ENCODE peak calls at places on chromosome 7, in ten cellular contexts. One of them, this sample, is unnamed.

GRCh38 chr7:86950360-86950759 is 109.1 kb downstream of the ELAPOR2 start:
- DNase-seq in omental fat pad: no peak
- DNase-seq in astrocyte: no peak
- DNase-seq in uterus: no peak
- DNase-seq in GM12878: no peak
- DNase-seq in GM13977: no peak
- DNase-seq in neural progenitor cell: no peak
- DNase-seq in choroid plexus epithelial cell: no peak
- DNase-seq in CD4-positive, alpha-beta T cell: no peak
- DNase-seq in endodermal cell: no peak
- DNase-seq in this sample: no peak

GRCh38 chr7:34084651-34085050 is 179.3 kb downstream of the BMPER start:
- DNase-seq in endodermal cell: no peak
- DNase-seq in astrocyte: no peak
- DNase-seq in GM13977: no peak
- DNase-seq in neural progenitor cell: no peak
- DNase-seq in CD4-positive, alpha-beta T cell: no peak
- DNase-seq in uterus: no peak
- DNase-seq in omental fat pad: no peak
- DNase-seq in GM12878: no peak
- DNase-seq in choroid plexus epithelial cell: no peak
- DNase-seq in this sample: no peak

GRCh38 chr7:16708980-16709379 is 44.6 kb upstream of the TSPAN13 start:
- DNase-seq in uterus: no peak
- DNase-seq in CD4-positive, alpha-beta T cell: no peak
- DNase-seq in neural progenitor cell: no peak
- DNase-seq in astrocyte: peak; percentile 99
- DNase-seq in endodermal cell: peak; percentile 54
- DNase-seq in choroid plexus epithelial cell: peak; percentile 96
- DNase-seq in omental fat pad: no peak
- DNase-seq in GM12878: no peak
- DNase-seq in GM13977: no peak
- DNase-seq in this sample: peak; percentile 98

GRCh38 chr7:124085168-124085567 is 52.3 kb upstream of the TMEM229A start:
- DNase-seq in choroid plexus epithelial cell: no peak
- DNase-seq in uterus: no peak
- DNase-seq in CD4-positive, alpha-beta T cell: no peak
- DNase-seq in astrocyte: no peak
- DNase-seq in GM12878: no peak
- DNase-seq in GM13977: no peak
- DNase-seq in endodermal cell: no peak
- DNase-seq in neural progenitor cell: no peak
- DNase-seq in omental fat pad: no peak
- DNase-seq in this sample: no peak

GRCh38 chr7:44595934-44596635 is 10.3 kb upstream of the OGDH start:
- DNase-seq in astrocyte: no peak
- DNase-seq in neural progenitor cell: no peak
- DNase-seq in GM13977: no peak
- DNase-seq in CD4-positive, alpha-beta T cell: no peak
- DNase-seq in choroid plexus epithelial cell: peak; percentile 38
- DNase-seq in omental fat pad: no peak
- DNase-seq in uterus: no peak
- DNase-seq in endodermal cell: no peak
- DNase-seq in GM12878: no peak
- DNase-seq in this sample: no peak

GRCh38 chr7:98562336-98563182 is 54.5 kb upstream of the NPTX2 start:
- DNase-seq in astrocyte: peak; percentile 8
- DNase-seq in choroid plexus epithelial cell: no peak
- DNase-seq in neural progenitor cell: no peak
- DNase-seq in GM12878: no peak
- DNase-seq in GM13977: no peak
- DNase-seq in omental fat pad: no peak
- DNase-seq in CD4-positive, alpha-beta T cell: no peak
- DNase-seq in endodermal cell: no peak
- DNase-seq in uterus: no peak
- DNase-seq in this sample: no peak

GRCh38 chr7:7181519-7182155 is 707 bp upstream of the C1GALT1 start:
- DNase-seq in endodermal cell: peak; percentile 72
- DNase-seq in astrocyte: peak; percentile 39
- DNase-seq in CD4-positive, alpha-beta T cell: peak; percentile 44
- DNase-seq in uterus: peak; percentile 17
- DNase-seq in GM12878: peak; percentile 68
- DNase-seq in neural progenitor cell: peak; percentile 49
- DNase-seq in GM13977: peak; percentile 66
- DNase-seq in choroid plexus epithelial cell: peak; percentile 65
- DNase-seq in omental fat pad: no peak
- DNase-seq in this sample: no peak

GRCh38 chr7:87003872-87004798 is 55.3 kb downstream of the ELAPOR2 start:
- DNase-seq in CD4-positive, alpha-beta T cell: no peak
- DNase-seq in neural progenitor cell: no peak
- DNase-seq in endodermal cell: no peak
- DNase-seq in GM13977: no peak
- DNase-seq in uterus: no peak
- DNase-seq in astrocyte: peak; percentile 2
- DNase-seq in omental fat pad: no peak
- DNase-seq in choroid plexus epithelial cell: no peak
- DNase-seq in GM12878: no peak
- DNase-seq in this sample: no peak

DNA sequence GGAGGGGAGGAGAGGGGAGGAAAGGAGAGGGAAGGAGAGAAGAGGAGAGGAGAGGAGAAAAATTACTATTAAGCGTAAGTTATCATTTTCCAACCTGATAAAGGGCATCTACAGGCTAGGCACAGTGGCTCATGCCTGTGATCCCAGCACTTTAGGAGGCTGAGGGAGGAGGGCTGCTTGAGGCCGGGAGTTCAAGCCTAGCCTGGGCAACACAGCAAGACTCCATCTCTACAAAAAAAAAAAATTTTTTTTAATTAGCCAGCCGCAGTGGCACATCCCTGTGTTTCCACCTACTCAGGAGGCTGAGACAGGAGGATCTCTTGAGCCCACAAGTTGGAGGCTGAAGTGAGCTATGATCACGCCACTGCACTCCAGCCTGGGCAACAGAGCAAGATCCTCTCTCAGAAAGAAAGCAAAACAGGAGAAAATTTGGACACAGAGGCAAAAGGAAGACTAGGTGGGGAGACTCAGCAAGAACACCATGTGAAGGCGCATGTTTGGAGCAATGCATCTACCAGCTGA is 35.2 kb upstream of the GTF2I start:
- DNase-seq in uterus: no peak
- DNase-seq in neural progenitor cell: no peak
- DNase-seq in CD4-positive, alpha-beta T cell: no peak
- DNase-seq in choroid plexus epithelial cell: no peak
- DNase-seq in endodermal cell: no peak
- DNase-seq in GM12878: no peak
- DNase-seq in omental fat pad: no peak
- DNase-seq in GM13977: no peak
- DNase-seq in astrocyte: no peak
- DNase-seq in this sample: no peak
- TF ChIP-seq CTCF in uterus: no peak
- TF ChIP-seq CTCF in neural progenitor cell: no peak
- TF ChIP-seq CTCF in CD4-positive, alpha-beta T cell: no peak
- TF ChIP-seq CTCF in choroid plexus epithelial cell: no peak
- TF ChIP-seq CTCF in endodermal cell: no peak
- TF ChIP-seq CTCF in GM12878: no peak
- TF ChIP-seq CTCF in omental fat pad: no peak
- TF ChIP-seq CTCF in GM13977: no peak
- TF ChIP-seq CTCF in astrocyte: no peak
- TF ChIP-seq CTCF in this sample: no peak

GRCh38 chr7:31997423-31997822 is 72.8 kb downstream of the PDE1C start:
- DNase-seq in choroid plexus epithelial cell: no peak
- DNase-seq in uterus: no peak
- DNase-seq in GM13977: no peak
- DNase-seq in GM12878: no peak
- DNase-seq in CD4-positive, alpha-beta T cell: no peak
- DNase-seq in endodermal cell: no peak
- DNase-seq in omental fat pad: no peak
- DNase-seq in neural progenitor cell: peak; percentile 24
- DNase-seq in astrocyte: no peak
- DNase-seq in this sample: no peak
- TF ChIP-seq CTCF in choroid plexus epithelial cell: no peak
- TF ChIP-seq CTCF in uterus: no peak
- TF ChIP-seq CTCF in GM13977: no peak
- TF ChIP-seq CTCF in GM12878: no peak
- TF ChIP-seq CTCF in CD4-positive, alpha-beta T cell: no peak
- TF ChIP-seq CTCF in endodermal cell: no peak
- TF ChIP-seq CTCF in omental fat pad: no peak
- TF ChIP-seq CTCF in neural progenitor cell: no peak
- TF ChIP-seq CTCF in astrocyte: no peak
- TF ChIP-seq CTCF in this sample: no peak

GRCh38 chr7:99629643-99630042 is 12.9 kb downstream of the ZSCAN25 start:
- DNase-seq in astrocyte: no peak
- DNase-seq in uterus: no peak
- DNase-seq in GM13977: no peak
- DNase-seq in choroid plexus epithelial cell: no peak
- DNase-seq in omental fat pad: no peak
- DNase-seq in GM12878: no peak
- DNase-seq in endodermal cell: no peak
- DNase-seq in CD4-positive, alpha-beta T cell: no peak
- DNase-seq in neural progenitor cell: no peak
- DNase-seq in this sample: no peak

GRCh38 chr7:99626661-99627060 is 9.9 kb downstream of the ZSCAN25 start:
- DNase-seq in neural progenitor cell: no peak
- DNase-seq in GM13977: no peak
- DNase-seq in GM12878: no peak
- DNase-seq in CD4-positive, alpha-beta T cell: no peak
- DNase-seq in astrocyte: no peak
- DNase-seq in choroid plexus epithelial cell: no peak
- DNase-seq in endodermal cell: no peak
- DNase-seq in omental fat pad: no peak
- DNase-seq in uterus: no peak
- DNase-seq in this sample: no peak

GRCh38 chr7:99627513-99627912 is 10.8 kb downstream of the ZSCAN25 start:
- DNase-seq in astrocyte: no peak
- DNase-seq in CD4-positive, alpha-beta T cell: no peak
- DNase-seq in GM13977: no peak
- DNase-seq in GM12878: no peak
- DNase-seq in omental fat pad: no peak
- DNase-seq in choroid plexus epithelial cell: no peak
- DNase-seq in uterus: no peak
- DNase-seq in endodermal cell: no peak
- DNase-seq in neural progenitor cell: no peak
- DNase-seq in this sample: no peak

GRCh38 chr7:99628471-99629465 is 12.0 kb downstream of the ZSCAN25 start:
- DNase-seq in endodermal cell: peak; percentile 55
- DNase-seq in omental fat pad: no peak
- DNase-seq in astrocyte: no peak
- DNase-seq in CD4-positive, alpha-beta T cell: no peak
- DNase-seq in GM13977: no peak
- DNase-seq in choroid plexus epithelial cell: no peak
- DNase-seq in uterus: no peak
- DNase-seq in GM12878: no peak
- DNase-seq in neural progenitor cell: no peak
- DNase-seq in this sample: no peak

DNA sequence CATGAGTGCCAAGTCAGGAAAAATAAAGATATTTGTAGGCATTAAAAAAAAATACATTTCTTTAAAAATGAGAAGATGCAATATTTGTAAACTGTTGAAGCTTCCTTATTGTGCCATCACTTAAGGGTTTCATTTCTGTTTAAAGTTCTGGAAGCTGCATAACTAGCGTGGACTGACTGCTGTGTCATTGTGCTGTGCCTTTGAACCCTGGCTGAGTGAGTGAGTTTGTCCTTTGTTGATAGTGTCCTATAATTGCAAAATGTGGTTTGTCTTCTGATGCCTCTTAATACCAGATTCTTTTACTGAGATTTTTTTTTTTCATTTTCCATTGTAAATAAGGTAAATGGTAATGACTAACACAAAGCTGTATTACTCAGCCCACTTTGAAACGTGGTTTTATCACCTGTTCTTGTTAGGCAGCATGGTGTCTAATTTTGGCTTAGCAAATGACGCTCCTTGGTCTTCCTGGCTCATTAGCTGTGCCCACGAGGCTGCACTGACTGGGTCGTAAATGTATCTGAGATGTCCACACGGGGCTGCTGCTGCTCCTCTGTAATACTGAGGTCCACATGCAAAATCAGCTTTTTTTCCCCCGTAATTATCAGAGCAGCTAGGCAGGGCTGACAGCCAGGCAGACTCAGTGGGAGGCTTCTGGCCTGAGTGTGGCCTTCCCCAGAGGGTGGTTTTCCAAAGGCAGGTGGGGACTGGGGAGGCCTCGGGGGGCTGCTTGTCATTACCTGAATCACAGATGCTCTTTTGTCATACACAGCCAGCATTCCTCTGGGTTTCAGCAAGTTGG is 14.8 kb downstream of the ZSCAN25 start:
- DNase-seq in astrocyte: no peak
- DNase-seq in omental fat pad: no peak
- DNase-seq in endodermal cell: peak; percentile 70
- DNase-seq in GM13977: no peak
- DNase-seq in GM12878: no peak
- DNase-seq in CD4-positive, alpha-beta T cell: no peak
- DNase-seq in neural progenitor cell: peak; percentile 43
- DNase-seq in uterus: no peak
- DNase-seq in choroid plexus epithelial cell: peak; percentile 49
- DNase-seq in this sample: no peak
- TF ChIP-seq CTCF in astrocyte: peak; percentile 29
- TF ChIP-seq CTCF in omental fat pad: no peak
- TF ChIP-seq CTCF in endodermal cell: peak; percentile 74
- TF ChIP-seq CTCF in GM13977: peak; percentile 31
- TF ChIP-seq CTCF in GM12878: peak; percentile 8
- TF ChIP-seq CTCF in CD4-positive, alpha-beta T cell: no peak
- TF ChIP-seq CTCF in neural progenitor cell: peak; percentile 38
- TF ChIP-seq CTCF in uterus: no peak
- TF ChIP-seq CTCF in choroid plexus epithelial cell: peak; percentile 46
- TF ChIP-seq CTCF in this sample: peak; percentile 32

GRCh38 chr7:138750926-138751464 is 46.8 kb upstream of the TMEM213 start:
- DNase-seq in CD4-positive, alpha-beta T cell: no peak
- DNase-seq in GM13977: no peak
- DNase-seq in choroid plexus epithelial cell: no peak
- DNase-seq in omental fat pad: no peak
- DNase-seq in GM12878: no peak
- DNase-seq in neural progenitor cell: no peak
- DNase-seq in uterus: no peak
- DNase-seq in astrocyte: no peak
- DNase-seq in endodermal cell: no peak
- DNase-seq in this sample: no peak

GRCh38 chr7:138753611-138754010 is 44.2 kb upstream of the TMEM213 start:
- DNase-seq in choroid plexus epithelial cell: no peak
- DNase-seq in endodermal cell: no peak
- DNase-seq in omental fat pad: no peak
- DNase-seq in GM13977: no peak
- DNase-seq in GM12878: no peak
- DNase-seq in neural progenitor cell: no peak
- DNase-seq in uterus: no peak
- DNase-seq in CD4-positive, alpha-beta T cell: no peak
- DNase-seq in astrocyte: no peak
- DNase-seq in this sample: no peak

GRCh38 chr7:138755331-138755747 is 42.5 kb upstream of the TMEM213 start:
- DNase-seq in GM12878: no peak
- DNase-seq in neural progenitor cell: peak; percentile 48
- DNase-seq in CD4-positive, alpha-beta T cell: no peak
- DNase-seq in astrocyte: peak; percentile 36
- DNase-seq in uterus: no peak
- DNase-seq in endodermal cell: peak; percentile 69
- DNase-seq in choroid plexus epithelial cell: peak; percentile 23
- DNase-seq in omental fat pad: no peak
- DNase-seq in GM13977: no peak
- DNase-seq in this sample: no peak

GRCh38 chr7:138750473-138750872 is 47.3 kb upstream of the TMEM213 start:
- DNase-seq in uterus: no peak
- DNase-seq in neural progenitor cell: no peak
- DNase-seq in choroid plexus epithelial cell: no peak
- DNase-seq in CD4-positive, alpha-beta T cell: no peak
- DNase-seq in astrocyte: no peak
- DNase-seq in GM12878: no peak
- DNase-seq in GM13977: no peak
- DNase-seq in endodermal cell: no peak
- DNase-seq in omental fat pad: no peak
- DNase-seq in this sample: no peak

DNA sequence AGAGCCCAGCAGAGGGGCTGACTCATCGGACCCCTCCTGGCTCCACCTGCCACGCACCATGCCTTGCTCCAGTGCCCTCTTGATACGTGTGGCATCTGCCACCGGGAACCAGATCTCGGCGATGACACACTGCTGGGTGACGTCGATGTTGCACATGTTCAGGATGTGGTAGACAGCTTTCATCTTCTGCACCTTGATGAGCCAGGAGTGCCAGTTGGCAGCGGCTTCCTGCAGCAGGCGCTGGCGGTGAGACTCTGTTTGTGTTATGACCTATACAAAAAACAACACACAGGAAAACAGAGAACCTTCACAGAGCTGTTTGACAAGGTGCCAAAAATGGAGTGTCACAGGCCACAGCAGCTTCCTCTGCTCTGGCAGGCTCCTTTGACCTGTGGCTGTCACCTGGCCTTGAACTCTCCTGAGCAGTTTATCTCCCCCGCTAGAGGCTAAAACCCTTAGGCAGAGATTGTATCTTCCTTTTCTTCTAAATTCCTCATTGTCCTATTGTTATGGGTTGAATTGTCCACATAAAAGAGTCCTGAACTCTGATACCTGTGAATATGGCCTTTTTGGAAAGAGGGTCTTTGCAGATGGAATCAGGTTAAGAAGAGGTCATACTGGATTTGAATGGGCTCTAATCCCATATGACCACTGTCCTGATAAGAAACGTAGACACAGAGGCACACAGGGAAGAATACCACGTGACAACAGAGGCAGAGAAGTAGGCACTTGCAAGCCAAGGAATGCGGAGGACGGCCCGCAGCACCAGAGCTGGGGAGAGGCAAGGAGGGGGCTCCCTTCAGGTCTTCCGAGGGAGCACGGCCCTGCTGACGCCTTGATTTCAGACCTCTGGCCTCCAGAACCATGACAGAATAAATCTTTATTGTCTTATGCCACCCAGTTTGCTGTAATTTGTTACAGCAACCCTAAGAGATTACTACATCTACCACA is 45.0 kb upstream of the TMEM213 start:
- DNase-seq in uterus: peak; percentile 17
- DNase-seq in astrocyte: peak; percentile 16
- DNase-seq in GM13977: no peak
- DNase-seq in CD4-positive, alpha-beta T cell: peak; percentile 89
- DNase-seq in omental fat pad: no peak
- DNase-seq in neural progenitor cell: peak; percentile 51
- DNase-seq in GM12878: peak; percentile 38
- DNase-seq in choroid plexus epithelial cell: no peak
- DNase-seq in endodermal cell: no peak
- DNase-seq in this sample: no peak
- TF ChIP-seq CTCF in uterus: no peak
- TF ChIP-seq CTCF in astrocyte: no peak
- TF ChIP-seq CTCF in GM13977: no peak
- TF ChIP-seq CTCF in CD4-positive, alpha-beta T cell: no peak
- TF ChIP-seq CTCF in omental fat pad: no peak
- TF ChIP-seq CTCF in neural progenitor cell: no peak
- TF ChIP-seq CTCF in GM12878: no peak
- TF ChIP-seq CTCF in choroid plexus epithelial cell: no peak
- TF ChIP-seq CTCF in endodermal cell: no peak
- TF ChIP-seq CTCF in this sample: no peak